ENCODE peak calls at places on chromosomes 16 and 17, in six cellular contexts. R is H54; A is stimulated activated CD8-positive, alpha-beta memory T cell treated with anti-CD3 and anti-CD28 coated beads, Interleukin-12 subunit alpha, Interleukin-12 subunit beta, amount 100 ng/mL, for 1 hour; M is AML-193; V is choroid plexus epithelial cell; G is stomach. Z is an unnamed sample.

GRCh38 chr16:74767749-74768148 is 6.9 kb downstream of the FA2H start:
- DNase-seq in R (no peak), M (no peak), A (no peak), V (no peak), G (no peak), Z (no peak)

GRCh38 chr17:62648954-62649294 is 21.5 kb downstream of the MRC2 start:
- DNase-seq in V (no peak), A (no peak), R (no peak), M (no peak), G (no peak), Z (no peak)

GRCh38 chr16:30437511-30438046 is 7.7 kb upstream of the DCTPP1 start:
- DNase-seq in R (no peak), M (no peak), A (no peak), G (peak; percentile 47), V (no peak), Z (no peak)

GRCh38 chr17:37755455-37755854 is 10.6 kb upstream of the HNF1B start:
- DNase-seq in V (no peak), M (no peak), G (no peak), R (no peak), A (no peak), Z (no peak)

GRCh38 chr17:55479903-55480302 is 31.3 kb downstream of the SMIM36 start:
- DNase-seq in M (no peak), A (no peak), V (no peak), G (no peak), R (no peak), Z (no peak)

GRCh38 chr17:77189148-77189547 is 48.4 kb downstream of the SEC14L1 start:
- DNase-seq in A (no peak), G (no peak), R (no peak), V (no peak), M (no peak), Z (no peak)

GRCh38 chr16:87363771-87364476 is 19.7 kb downstream of the FBXO31 start:
- DNase-seq in R (no peak), V (no peak), A (no peak), M (no peak), G (peak; percentile 52), Z (no peak)

GRCh38 chr17:80446645-80447405 is 29.6 kb downstream of the NPTX1 start:
- DNase-seq in A (no peak), G (no peak), R (no peak), V (no peak), M (no peak), Z (no peak)

GRCh38 chr17:49723423-49723822 is 15.7 kb upstream of the SLC35B1 start:
- DNase-seq in A (no peak), M (no peak), R (no peak), V (no peak), G (no peak), Z (no peak)

GRCh38 chr17:50632637-50633036 is 2.0 kb upstream of the ABCC3 start:
- DNase-seq in V (no peak), G (no peak), A (no peak), R (no peak), M (no peak), Z (no peak)

GRCh38 chr17:83080641-83081560 is 1.5 kb downstream of the METRNL start:
- DNase-seq in R (no peak), M (no peak), A (no peak), V (peak; percentile 42), G (peak; percentile 45), Z (peak; percentile 36)

GRCh38 chr17:43854498-43854897 is 7.5 kb downstream of the CD300LG start:
- DNase-seq in A (no peak), R (no peak), M (no peak), G (no peak), V (no peak), Z (no peak)

GRCh38 chr16:27377666-27378485 is 24.1 kb upstream of the IL21R start:
- DNase-seq in R (no peak), V (no peak), M (peak; percentile 53), A (no peak), G (no peak), Z (no peak)

GRCh38 chr17:74037320-74037719 is 166.2 kb upstream of the RPL38 start:
- DNase-seq in M (no peak), V (peak; percentile 11), G (no peak), A (no peak), R (no peak), Z (no peak)

GRCh38 chr16:58211245-58211644 is 13.3 kb upstream of the CSNK2A2 start:
- DNase-seq in V (no peak), G (no peak), A (no peak), M (no peak), R (no peak), Z (no peak)

GRCh38 chr16:53093162-53093744 is 38.5 kb downstream of the CHD9 start:
- DNase-seq in V (no peak), M (no peak), R (no peak), A (no peak), G (no peak), Z (no peak)

GRCh38 chr16:87570938-87571867 is 31.1 kb upstream of the JPH3 start:
- DNase-seq in A (no peak), M (no peak), R (no peak), G (peak; percentile 81), V (peak; percentile 65), Z (no peak)

GRCh38 chr16:23855010-23855409 is 19.2 kb downstream of the PRKCB start:
- DNase-seq in M (peak; percentile 52), G (no peak), A (no peak), V (no peak), R (no peak), Z (no peak)

GRCh38 chr16:88387941-88388627 is 5.3 kb downstream of the ZNF469 start:
- DNase-seq in G (peak; percentile 92), M (no peak), V (no peak), A (no peak), R (no peak), Z (no peak)

GRCh38 chr17:73340093-73340596 is 28.3 kb upstream of the CDC42EP4 start:
- DNase-seq in V (peak; percentile 93), M (peak; percentile 80), R (peak; percentile 93), G (peak; percentile 54), A (no peak), Z (no peak)

GRCh38 chr17:60901222-60901621 is 223.6 kb downstream of the BCAS3 start:
- DNase-seq in R (no peak), V (peak; percentile 44), A (no peak), G (no peak), M (no peak), Z (no peak)

GRCh38 chr17:7740481-7741001 is 23.0 kb downstream of the DNAH2 start:
- DNase-seq in R (no peak), V (no peak), A (no peak), M (no peak), G (no peak), Z (no peak)

GRCh38 chr16:3982216-3982615 is 101.7 kb upstream of the CREBBP start:
- DNase-seq in V (no peak), M (no peak), A (no peak), G (no peak), R (no peak), Z (no peak)

GRCh38 chr16:66502020-66502913 is 47.7 kb downstream of the TK2 start:
- DNase-seq in V (peak; percentile 63), M (no peak), G (peak; percentile 28), R (no peak), A (no peak), Z (no peak)

GRCh38 chr16:52929478-52929877 is 123.2 kb downstream of the CHD9NB start:
- DNase-seq in G (no peak), V (no peak), R (no peak), M (no peak), A (no peak), Z (no peak)

GRCh38 chr17:16989230-16989952 is 17.5 kb upstream of the TNFRSF13B start:
- DNase-seq in A (no peak), R (no peak), M (no peak), V (no peak), G (no peak), Z (peak; percentile 63)

GRCh38 chr17:15103785-15104184 is 161.3 kb downstream of the PMP22 start:
- DNase-seq in A (no peak), V (no peak), M (no peak), R (no peak), G (no peak), Z (no peak)

GRCh38 chr17:74632597-74632996 is 9.1 kb upstream of the CD300E start:
- DNase-seq in M (no peak), G (no peak), A (no peak), V (no peak), R (no peak), Z (no peak)

GRCh38 chr17:79833744-79834574 is 5.3 kb downstream of the CBX4 start:
- DNase-seq in M (no peak), A (no peak), V (no peak), R (no peak), G (no peak), Z (no peak)

GRCh38 chr16:56405977-56406376 is 19.4 kb downstream of the AMFR start:
- DNase-seq in G (no peak), R (no peak), V (no peak), M (no peak), A (no peak), Z (no peak)

GRCh38 chr17:66397486-66397885 is 95.1 kb downstream of the PRKCA start:
- DNase-seq in V (no peak), M (no peak), G (no peak), R (no peak), A (no peak), Z (no peak)

GRCh38 chr17:14301761-14302401 is 1.0 kb downstream of the HS3ST3B1 start:
- DNase-seq in A (peak; percentile 40), M (no peak), G (peak; percentile 48), V (peak; percentile 67), R (no peak), Z (peak; percentile 67)

GRCh38 chr17:29559640-29560039 is 7.2 kb downstream of the ABHD15 start:
- DNase-seq in R (no peak), M (no peak), V (no peak), G (no peak), A (no peak), Z (no peak)

GRCh38 chr17:4956493-4957061 is 5.7 kb downstream of the ENO3 start:
- DNase-seq in V (no peak), A (no peak), R (no peak), G (peak; percentile 46), M (peak; percentile 14), Z (no peak)

GRCh38 chr17:81601525-81602120 is 35.3 kb downstream of the NPLOC4 start:
- DNase-seq in R (no peak), M (peak; percentile 81), A (peak; percentile 15), G (peak; percentile 29), V (peak; percentile 88), Z (peak; percentile 44)

GRCh38 chr16:57299719-57300386 is 15.4 kb upstream of the PLLP start:
- DNase-seq in M (peak; percentile 80), A (peak; percentile 64), R (peak; percentile 83), V (peak; percentile 97), G (peak; percentile 83), Z (peak; percentile 82)

GRCh38 chr16:80932725-80933124 is 74.0 kb downstream of the CMC2 start:
- DNase-seq in A (no peak), R (peak; percentile 71), G (peak; percentile 28), V (peak; percentile 77), M (no peak), Z (no peak)